ENCODE peak calls at places on chromosome 20, in six cellular contexts. W is uterus, C is neural progenitor cell, L is heart left ventricle, V is pancreas, S is AG04450. B is an unnamed sample.

GRCh38 chr20:35561268-35561667 is 19.4 kb downstream of the ERGIC3 start:
- DNase-seq in V (no peak), L (no peak), C (peak), S (peak), W (no peak), B (no peak)

GRCh38 chr20:1664911-1665310 is 7.3 kb upstream of the SIRPG start:
- DNase-seq in L (no peak), W (no peak), C (no peak), S (no peak), V (no peak), B (no peak)

GRCh38 chr20:6489361-6490154 is 277.9 kb upstream of the BMP2 start:
- DNase-seq in L (no peak), S (no peak), W (no peak), V (no peak), C (no peak), B (no peak)

GRCh38 chr20:38861071-38861401 is 55.5 kb downstream of the PPP1R16B start:
- DNase-seq in W (no peak), S (no peak), C (no peak), V (no peak), L (no peak), B (no peak)

GRCh38 chr20:40134176-40134575 is 554.9 kb downstream of the MAFB start:
- DNase-seq in V (no peak), C (no peak), L (no peak), W (no peak), S (no peak), B (no peak)

GRCh38 chr20:44748005-44748370 is 2.3 kb downstream of the KCNK15 start:
- DNase-seq in V (no peak), C (no peak), S (no peak), L (no peak), W (no peak), B (no peak)

GRCh38 chr20:63576311-63576710 is 2.3 kb upstream of the HELZ2 start:
- DNase-seq in W (no peak), S (no peak), V (no peak), L (no peak), C (no peak), B (no peak)

GRCh38 chr20:43731469-43731868 is 4.7 kb upstream of the GTSF1L start:
- DNase-seq in S (no peak), V (no peak), L (no peak), C (no peak), W (no peak), B (no peak)

GRCh38 chr20:1263853-1264252 is 2.2 kb upstream of the SNPH start:
- DNase-seq in L (no peak), S (no peak), W (no peak), V (no peak), C (no peak), B (no peak)

GRCh38 chr20:62181808-62182207 is 1.0 kb upstream of the MTG2 start:
- DNase-seq in C (no peak), S (no peak), L (no peak), V (no peak), W (no peak), B (no peak)
- H3K4me3 ChIP-seq in C (peak), S (peak), L (peak), V (peak), W (no peak), B (peak)

DNA sequence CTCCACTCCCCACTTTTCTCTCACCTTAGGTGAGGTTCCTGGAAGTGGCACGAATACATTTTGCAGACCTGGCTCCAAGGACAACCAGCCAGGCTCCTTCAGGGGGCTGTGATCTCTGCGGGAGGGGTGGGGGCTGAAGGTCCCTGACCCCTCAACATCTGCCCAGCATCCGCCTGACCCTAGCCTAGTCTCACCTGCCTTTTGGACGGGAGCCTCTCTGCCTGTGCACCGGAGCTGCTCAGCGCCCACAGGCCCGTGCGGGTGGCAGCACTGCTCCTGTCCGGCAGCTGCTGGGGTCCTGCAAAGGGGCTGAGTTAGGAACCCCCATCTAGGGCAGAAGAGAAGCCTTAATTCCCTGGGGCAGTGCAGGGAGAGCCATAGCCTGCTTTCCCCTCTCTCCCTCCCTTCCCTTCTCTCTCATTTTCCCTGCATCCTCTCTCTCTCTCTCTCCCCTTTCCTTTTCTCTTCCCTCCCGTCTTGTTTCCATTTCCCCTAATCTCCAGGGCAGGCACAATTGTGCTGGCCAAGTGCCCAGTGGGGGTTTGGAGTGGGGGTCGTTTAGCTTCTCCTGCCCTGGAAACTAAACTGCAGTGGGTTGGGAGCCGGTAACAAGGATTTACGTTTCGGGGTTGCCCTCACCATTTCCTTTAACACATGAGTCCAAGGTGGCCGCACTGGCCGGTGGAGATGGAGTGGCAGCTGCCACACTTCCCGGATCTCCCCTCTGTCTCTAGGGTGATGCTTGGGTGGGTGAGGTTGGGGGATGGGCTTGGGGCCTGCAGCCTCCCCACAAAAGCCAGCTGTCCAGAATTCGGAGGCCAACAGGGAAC is 54.1 kb downstream of the CTCFL start:
- DNase-seq in S (no peak), L (peak), W (no peak), C (peak), V (no peak), B (no peak)
- H3K27ac ChIP-seq in S (no peak), L (no peak), W (no peak), C (no peak), V (no peak), B (no peak)

DNA sequence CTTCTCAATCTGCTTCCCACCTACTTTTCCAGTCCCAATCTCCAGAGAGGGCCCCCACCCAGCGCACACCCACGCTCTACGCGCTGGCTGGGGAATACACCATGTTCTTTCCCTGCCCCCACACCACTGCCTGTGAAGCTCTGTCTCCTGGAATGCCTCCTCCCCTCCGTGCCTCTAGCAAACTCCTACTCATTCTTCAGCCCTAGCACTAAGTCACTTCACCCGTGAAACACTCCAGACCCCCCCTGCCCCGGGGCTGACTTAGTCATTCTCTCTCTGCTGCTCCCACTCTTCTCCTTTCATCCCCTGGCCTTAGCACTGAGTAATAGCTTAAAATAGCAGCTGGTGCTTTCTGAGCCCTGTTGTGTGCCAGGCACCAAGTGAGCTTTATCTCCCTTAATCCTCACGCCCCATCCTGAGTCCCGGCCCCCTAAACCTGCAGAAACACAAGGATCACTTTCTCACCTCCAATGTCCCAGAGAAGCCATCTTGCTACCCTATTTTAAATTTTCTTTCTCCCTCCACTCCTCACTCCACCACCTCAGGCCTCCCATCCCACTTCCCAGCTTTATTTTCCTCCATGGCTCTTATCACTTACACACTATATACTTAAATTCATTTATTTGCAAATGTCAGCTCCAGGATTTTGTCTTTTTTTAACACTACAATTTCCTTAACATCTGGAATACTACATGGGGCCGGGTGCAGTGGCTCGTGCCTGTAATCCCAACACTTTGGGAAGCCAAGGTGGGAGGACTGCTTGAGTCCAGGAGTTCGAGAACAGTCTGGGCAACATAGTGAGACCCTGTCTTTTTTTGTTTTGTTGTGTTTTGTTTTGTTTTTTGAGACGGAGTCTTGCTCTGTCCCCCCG is 6.3 kb upstream of the PARD6B start:
- DNase-seq in L (peak), W (peak), V (peak), S (peak), C (peak), B (peak)
- TF ChIP-seq CTCF in L (no peak), W (no peak), V (no peak), S (no peak), C (no peak), B (no peak)

GRCh38 chr20:17571967-17572638 is 2.2 kb downstream of the DSTN start:
- DNase-seq in L (no peak), W (no peak), V (no peak), C (no peak), S (no peak), B (no peak)
- H3K4me3 ChIP-seq in L (peak), W (peak), V (peak), C (peak), S (peak), B (peak)

DNA sequence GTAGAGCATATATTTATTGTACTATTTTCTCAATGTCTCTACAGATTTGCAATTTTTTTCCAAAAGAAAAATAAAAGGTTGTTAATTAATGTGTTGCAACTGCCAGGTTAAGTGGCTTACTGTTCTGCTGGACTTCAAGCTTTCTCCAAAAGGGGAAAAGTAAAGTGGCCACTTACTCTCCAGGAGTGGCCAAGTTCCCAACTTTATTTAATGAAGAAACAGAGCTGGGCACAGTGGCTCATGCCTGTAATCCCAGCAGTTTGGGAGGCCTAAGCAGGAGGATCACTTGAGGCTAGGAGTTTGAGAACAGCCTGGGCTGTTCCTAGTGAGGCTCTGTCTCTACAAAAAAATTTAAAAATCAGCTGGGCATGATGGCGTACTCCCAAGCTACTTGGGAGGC is 48.8 kb downstream of the B4GALT5 start:
- DNase-seq in S (no peak), V (no peak), C (no peak), L (no peak), W (no peak), B (no peak)
- H3K27ac ChIP-seq in S (no peak), V (no peak), C (no peak), L (no peak), W (no peak), B (no peak)

GRCh38 chr20:62570403-62570802 is 71.9 kb upstream of the SLCO4A1 start:
- DNase-seq in V (no peak), W (no peak), C (no peak), S (no peak), L (no peak), B (no peak)

GRCh38 chr20:62572980-62573379 is 69.3 kb upstream of the SLCO4A1 start:
- DNase-seq in L (no peak), C (peak), S (no peak), V (no peak), W (no peak), B (no peak)

GRCh38 chr20:62570897-62571666 is 71.2 kb upstream of the SLCO4A1 start:
- DNase-seq in L (no peak), S (no peak), W (no peak), V (no peak), C (no peak), B (no peak)

GRCh38 chr20:62569615-62570014 is 72.7 kb upstream of the SLCO4A1 start:
- DNase-seq in W (no peak), C (no peak), L (no peak), V (no peak), S (no peak), B (no peak)

DNA sequence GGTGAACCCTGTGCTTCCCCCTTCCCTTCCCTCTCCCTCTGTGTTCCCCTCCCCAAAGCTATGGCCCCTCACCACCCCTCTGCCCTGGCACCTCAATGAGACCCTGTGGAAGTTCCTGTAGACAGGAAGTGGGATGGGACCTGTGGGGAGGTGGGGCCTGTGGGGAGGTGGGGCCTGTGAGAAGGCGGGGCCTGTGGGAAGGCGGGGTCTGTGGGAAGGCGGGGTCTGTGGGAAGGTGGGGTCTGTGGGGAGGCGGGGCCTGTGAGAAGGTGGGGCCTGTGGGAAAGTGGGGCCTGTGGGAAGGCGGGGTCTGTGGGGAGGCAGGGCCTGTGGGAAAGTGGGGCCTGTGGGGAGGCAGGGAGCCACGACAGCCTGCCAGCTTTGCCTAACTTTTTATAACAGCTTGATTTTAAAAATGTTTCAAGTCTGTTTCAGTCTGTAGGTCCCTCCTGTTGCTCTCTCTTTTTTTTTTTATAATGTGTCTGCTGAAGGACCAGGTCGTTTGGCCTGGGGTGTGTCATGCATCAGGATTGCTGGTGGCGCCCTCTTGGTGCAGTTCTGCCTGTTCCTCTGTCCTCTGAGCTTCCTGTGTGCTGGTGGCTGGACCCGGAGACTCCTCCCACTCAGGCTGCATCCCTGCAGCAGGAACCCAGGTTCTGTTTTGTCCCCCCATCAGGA is 70.5 kb upstream of the SLCO4A1 start:
- DNase-seq in C (no peak), W (no peak), S (no peak), L (no peak), V (no peak), B (no peak)
- TF ChIP-seq CTCF in C (peak), W (no peak), S (no peak), L (no peak), V (no peak), B (no peak)

B was measured in dorsolateral prefrontal cortex.